ENCODE peak calls at places on chromosomes 1 and 21, in nine cellular contexts. S is activated T-cell treated with anti-CD3 and anti-CD28 coated beads for 1 hour, V is RKO, O is GM23248, I is mesenteric fat pad, J is HCT116, L is left ventricle myocardium inferior, M is upper lobe of right lung, F is HTR-8/SVneo. R is an unnamed sample.

GRCh38 chr1:112359961-112360767 is 35.9 kb upstream of the CTTNBP2NL start:
- DNase-seq in S (no peak), V (no peak), O (peak), I (no peak), J (no peak), L (peak), M (peak), F (no peak), R (peak)

GRCh38 chr1:221527886-221528634 is 213.8 kb downstream of the DUSP10 start:
- DNase-seq in S (no peak), V (no peak), O (no peak), I (no peak), J (no peak), L (no peak), M (no peak), F (no peak), R (no peak)

GRCh38 chr1:17648457-17649145 is 106.5 kb upstream of the ACTL8 start:
- DNase-seq in S (no peak), V (no peak), O (no peak), I (no peak), J (no peak), L (no peak), M (no peak), F (no peak), R (no peak)

GRCh38 chr1:187306671-187307415 is 478.1 kb downstream of the PLA2G4A start:
- DNase-seq in S (no peak), V (no peak), O (no peak), I (no peak), J (no peak), L (no peak), M (no peak), F (no peak), R (no peak)

GRCh38 chr1:220367833-220368232 is 95.6 kb upstream of the RAB3GAP2 start:
- DNase-seq in S (no peak), V (no peak), O (peak), I (no peak), J (no peak), L (no peak), M (no peak), F (no peak), R (no peak)

GRCh38 chr1:175597969-175598765 is 145.2 kb downstream of the TNR start:
- DNase-seq in S (no peak), V (no peak), O (peak), I (no peak), J (no peak), L (no peak), M (no peak), F (no peak), R (no peak)

GRCh38 chr1:98661544-98662353 is at the start of gene SNX7:
- DNase-seq in S (no peak), V (peak), O (peak), I (peak), J (peak), L (peak), M (peak), F (peak), R (peak)

GRCh38 chr1:7478797-7479499 is 292.1 kb upstream of the VAMP3 start:
- DNase-seq in S (no peak), V (peak), O (peak), I (no peak), J (no peak), L (peak), M (peak), F (no peak), R (no peak)

GRCh38 chr1:113540328-113540727 is 150.0 kb downstream of the MAGI3 start:
- DNase-seq in S (no peak), V (no peak), O (no peak), I (no peak), J (no peak), L (no peak), M (no peak), F (no peak), R (no peak)

GRCh38 chr1:208604295-208604694 is 360.1 kb upstream of the PLXNA2 start:
- DNase-seq in S (no peak), V (peak), O (no peak), I (no peak), J (no peak), L (no peak), M (no peak), F (peak), R (no peak)

GRCh38 chr1:56322211-56322610 is 257.2 kb downstream of the PLPP3 start:
- DNase-seq in S (no peak), V (no peak), O (peak), I (no peak), J (no peak), L (no peak), M (no peak), F (no peak), R (no peak)

GRCh38 chr21:42560517-42561179 is 47.0 kb downstream of the SLC37A1 start:
- DNase-seq in S (no peak), V (no peak), O (no peak), I (peak), J (no peak), L (no peak), M (peak), F (no peak), R (no peak)

GRCh38 chr1:145955436-145955835 is 2.4 kb downstream of the LIX1L start:
- DNase-seq in S (no peak), V (no peak), O (peak), I (no peak), J (no peak), L (no peak), M (no peak), F (no peak), R (no peak)

GRCh38 chr21:41133896-41134522 is 34.0 kb upstream of the BACE2 start:
- DNase-seq in S (no peak), V (peak), O (peak), I (no peak), J (peak), L (no peak), M (no peak), F (peak), R (no peak)